ENCODE peak calls at places on chromosomes 4 and X, in eight cellular contexts. O, P, I, L, N, X, D and W are unnamed samples.

GRCh38 chr4:165700855-165701254 is 172.2 kb upstream of the TLL1 start:
- DNase-seq in N (no peak), P (no peak), O (no peak), L (no peak), X (no peak), D (no peak), I (no peak), W (no peak)

GRCh38 chrX:123989235-123989634 is 27.7 kb downstream of the STAG2 start:
- DNase-seq in X (no peak), O (no peak), D (no peak), N (no peak), I (no peak), L (no peak), P (no peak), W (no peak)

GRCh38 chr4:7786040-7786439 is 153.6 kb downstream of the AFAP1 start:
- DNase-seq in I (no peak), D (no peak), O (no peak), X (peak; percentile 27), N (no peak), L (no peak), P (no peak), W (no peak)

GRCh38 chr4:106530034-106530361 is 161.4 kb upstream of the GIMD1 start:
- DNase-seq in P (no peak), I (no peak), O (no peak), X (no peak), L (no peak), N (no peak), D (no peak), W (no peak)

GRCh38 chr4:183154701-183155391 is 55.8 kb downstream of the WWC2 start:
- DNase-seq in I (peak; percentile 40), X (no peak), D (no peak), P (no peak), O (no peak), L (no peak), N (no peak), W (no peak)

GRCh38 chr4:125765936-125766335 is 451.2 kb downstream of the FAT4 start:
- DNase-seq in N (no peak), L (no peak), I (no peak), P (no peak), X (no peak), O (no peak), D (no peak), W (no peak)

GRCh38 chrX:1147641-1148515 is 64.6 kb downstream of the CRLF2 start:
- DNase-seq in P (no peak), N (no peak), D (no peak), I (no peak), X (no peak), O (no peak), L (no peak), W (no peak)

GRCh38 chrX:31708116-31708515 is 636.3 kb upstream of the FTHL17 start:
- DNase-seq in X (no peak), I (no peak), N (no peak), P (no peak), D (no peak), L (no peak), O (no peak), W (no peak)

GRCh38 chr4:23945521-23946017 is 55.7 kb upstream of the PPARGC1A start:
- DNase-seq in I (no peak), X (peak; percentile 85), O (no peak), D (no peak), L (peak; percentile 44), N (peak; percentile 59), P (no peak), W (no peak)